ENCODE peak calls at places on chromosomes 4 and X, in six cellular contexts. I is sigmoid colon; J is frontal cortex; X is stimulated activated CD4-positive, alpha-beta T cell treated with anti-CD3 and anti-CD28 coated beads, Interleukin-4, amount 100 ng/mL, for 24 hours; Z is hepatocyte; F is caudate nucleus. S is an unnamed sample.

GRCh38 chr4:112648263-112649054 is 11.5 kb downstream of the LARP7 start:
- DNase-seq in I (no peak), J (no peak), X (no peak), Z (no peak), F (no peak), S (no peak)

GRCh38 chr4:185101354-185101890 is 41.6 kb upstream of the SLC25A4 start:
- DNase-seq in I (no peak), J (no peak), X (no peak), Z (no peak), F (no peak), S (no peak)

GRCh38 chr4:10753326-10753725 is 68.8 kb upstream of the CLNK start:
- DNase-seq in I (no peak), J (no peak), X (no peak), Z (no peak), F (no peak), S (no peak)

GRCh38 chr4:80183196-80184052 is 13.9 kb upstream of the PRDM8 start:
- DNase-seq in I (peak), J (no peak), X (no peak), Z (no peak), F (no peak), S (no peak)

GRCh38 chrX:14497184-14497666 is 32.1 kb upstream of the GLRA2 start:
- DNase-seq in I (no peak), J (no peak), X (no peak), Z (no peak), F (no peak), S (no peak)

GRCh38 chr4:41358626-41359025 is 101.9 kb downstream of the UCHL1 start:
- DNase-seq in I (no peak), J (no peak), X (no peak), Z (no peak), F (no peak), S (no peak)

GRCh38 chr4:124079174-124079780 is 633.3 kb downstream of the ANKRD50 start:
- DNase-seq in I (no peak), J (no peak), X (no peak), Z (no peak), F (no peak), S (no peak)

GRCh38 chr4:124804584-124804983 is 92.1 kb upstream of the ANKRD50 start:
- DNase-seq in I (no peak), J (no peak), X (no peak), Z (no peak), F (no peak), S (no peak)

GRCh38 chr4:157572291-157572690 is 351.8 kb downstream of the GRIA2 start:
- DNase-seq in I (no peak), J (no peak), X (no peak), Z (no peak), F (no peak), S (no peak)

GRCh38 chr4:138055890-138056289 is 186.3 kb downstream of the SLC7A11 start:
- DNase-seq in I (no peak), J (no peak), X (no peak), Z (no peak), F (no peak), S (no peak)

GRCh38 chrX:150041208-150041607 is 102.9 kb upstream of the EOLA2 start:
- DNase-seq in I (no peak), J (no peak), X (no peak), Z (no peak), F (no peak), S (no peak)

GRCh38 chr4:159106636-159107035 is 3.8 kb downstream of the RAPGEF2 start:
- DNase-seq in I (no peak), J (no peak), X (no peak), Z (no peak), F (no peak), S (no peak)

GRCh38 chr4:98150092-98150761 is 7.0 kb upstream of the STPG2 start:
- DNase-seq in I (no peak), J (no peak), X (no peak), Z (no peak), F (no peak), S (no peak)

GRCh38 chr4:113645771-113646455 is 115.6 kb downstream of the CAMK2D start:
- DNase-seq in I (no peak), J (no peak), X (no peak), Z (peak), F (no peak), S (peak)

GRCh38 chr4:17189322-17189721 is 290.9 kb upstream of the LDB2 start:
- DNase-seq in I (no peak), J (no peak), X (no peak), Z (peak), F (no peak), S (no peak)

GRCh38 chr4:138092060-138092459 is 150.1 kb downstream of the SLC7A11 start:
- DNase-seq in I (no peak), J (no peak), X (no peak), Z (no peak), F (no peak), S (no peak)

GRCh38 chr4:81136161-81136910 is 78.7 kb downstream of the PRKG2 start:
- DNase-seq in I (peak), J (no peak), X (no peak), Z (no peak), F (no peak), S (no peak)

GRCh38 chr4:147590249-147590920 is 26.8 kb upstream of the TMEM184C start:
- DNase-seq in I (no peak), J (peak), X (peak), Z (peak), F (peak), S (peak)

GRCh38 chrX:137441711-137442110 is 124.2 kb upstream of the ZIC3 start:
- DNase-seq in I (no peak), J (no peak), X (no peak), Z (no peak), F (no peak), S (no peak)

GRCh38 chr4:30429813-30430466 is 290.2 kb upstream of the PCDH7 start:
- DNase-seq in I (no peak), J (no peak), X (no peak), Z (peak), F (no peak), S (no peak)

GRCh38 chr4:80266267-80266901 is at the start of gene FGF5:
- DNase-seq in I (peak), J (peak), X (no peak), Z (peak), F (no peak), S (peak)

GRCh38 chr4:17385403-17385802 is 126.5 kb downstream of the QDPR start:
- DNase-seq in I (no peak), J (peak), X (peak), Z (peak), F (no peak), S (no peak)

S was measured in NCI-H2081.